ENCODE peak calls at places on chromosomes 16 and 17, in four cellular contexts. V is stimulated activated CD4-positive, alpha-beta T cell treated with anti-CD3 and anti-CD28 coated beads, Interleukin-4, amount 100 ng/mL, for 48 hours; B is BE2C; A is T-cell. I is an unnamed sample.

GRCh38 chr17:57756941-57757340 is 11.8 kb upstream of the CCDC182 start:
- DNase-seq in B (no peak), V (no peak), A (no peak), I (no peak)

GRCh38 chr17:42052478-42052877 is 2.1 kb upstream of the C17orf113 start:
- DNase-seq in B (no peak), V (no peak), A (no peak), I (no peak)

GRCh38 chr16:21599994-21600773 is 807 bp downstream of the METTL9 start:
- DNase-seq in A (no peak), V (no peak), B (no peak), I (peak)

GRCh38 chr17:27384261-27384701 is 72.0 kb upstream of the KSR1 start:
- DNase-seq in V (no peak), A (no peak), B (no peak), I (peak)

GRCh38 chr16:85151603-85152413 is 39.5 kb upstream of the CIBAR2 start:
- DNase-seq in B (peak), A (no peak), V (no peak), I (peak)

GRCh38 chr16:52912565-52913173 is 140.0 kb downstream of the CHD9NB start:
- DNase-seq in A (no peak), V (peak), B (peak), I (peak)

GRCh38 chr17:37039269-37039668 is 90.5 kb downstream of the AATF start:
- DNase-seq in B (no peak), A (no peak), V (no peak), I (no peak)

GRCh38 chr17:48492401-48493298 is 38.2 kb downstream of the HOXB1 start:
- DNase-seq in V (peak), B (peak), A (peak), I (peak)

GRCh38 chr17:46929413-46929812 is 6.5 kb downstream of the GOSR2 start:
- DNase-seq in B (peak), V (no peak), A (no peak), I (peak)

GRCh38 chr16:12419987-12420386 is 383.7 kb downstream of the CPPED1 start:
- DNase-seq in B (no peak), V (no peak), A (no peak), I (no peak)

I was measured in amniotic epithelial cell.